ENCODE peak calls at places on chromosomes 13 and 19, in seven cellular contexts. One of them, this sample, is unnamed.

GRCh38 chr13:108877300-108877699 is 247.9 kb downstream of the MYO16 start:
- DNase-seq in stimulated activated CD8-positive, alpha-beta memory T cell treated with anti-CD3 and anti-CD28 coated beads, Interleukin-4, amount 100 ng/mL, for 1 hour: no peak
- DNase-seq in kidney tubule cell: peak
- DNase-seq in NCI-H226: no peak
- DNase-seq in CD4-positive, alpha-beta memory T cell: no peak
- DNase-seq in activated naive CD8-positive, alpha-beta T cell treated with anti-CD3 and anti-CD28 coated beads for 36 hours: no peak
- DNase-seq in lung microvascular endothelial cell: no peak
- DNase-seq in this sample: no peak

GRCh38 chr13:22648325-22648758 is 532.4 kb upstream of the SGCG start:
- DNase-seq in kidney tubule cell: peak
- DNase-seq in stimulated activated CD8-positive, alpha-beta memory T cell treated with anti-CD3 and anti-CD28 coated beads, Interleukin-4, amount 100 ng/mL, for 1 hour: no peak
- DNase-seq in lung microvascular endothelial cell: no peak
- DNase-seq in activated naive CD8-positive, alpha-beta T cell treated with anti-CD3 and anti-CD28 coated beads for 36 hours: no peak
- DNase-seq in CD4-positive, alpha-beta memory T cell: no peak
- DNase-seq in NCI-H226: no peak
- DNase-seq in this sample: no peak

GRCh38 chr19:8666814-8667405 is 31.7 kb downstream of the ACTL9 start:
- DNase-seq in kidney tubule cell: no peak
- DNase-seq in stimulated activated CD8-positive, alpha-beta memory T cell treated with anti-CD3 and anti-CD28 coated beads, Interleukin-4, amount 100 ng/mL, for 1 hour: no peak
- DNase-seq in NCI-H226: no peak
- DNase-seq in activated naive CD8-positive, alpha-beta T cell treated with anti-CD3 and anti-CD28 coated beads for 36 hours: no peak
- DNase-seq in CD4-positive, alpha-beta memory T cell: no peak
- DNase-seq in lung microvascular endothelial cell: no peak
- DNase-seq in this sample: no peak

GRCh38 chr19:2337329-2337707 is 8.8 kb downstream of the SPPL2B start:
- DNase-seq in activated naive CD8-positive, alpha-beta T cell treated with anti-CD3 and anti-CD28 coated beads for 36 hours: no peak
- DNase-seq in lung microvascular endothelial cell: no peak
- DNase-seq in NCI-H226: no peak
- DNase-seq in stimulated activated CD8-positive, alpha-beta memory T cell treated with anti-CD3 and anti-CD28 coated beads, Interleukin-4, amount 100 ng/mL, for 1 hour: no peak
- DNase-seq in kidney tubule cell: peak
- DNase-seq in CD4-positive, alpha-beta memory T cell: no peak
- DNase-seq in this sample: no peak

GRCh38 chr19:46081928-46082727 is 41.3 kb upstream of the IGFL4 start:
- DNase-seq in NCI-H226: peak
- DNase-seq in stimulated activated CD8-positive, alpha-beta memory T cell treated with anti-CD3 and anti-CD28 coated beads, Interleukin-4, amount 100 ng/mL, for 1 hour: no peak
- DNase-seq in kidney tubule cell: peak
- DNase-seq in activated naive CD8-positive, alpha-beta T cell treated with anti-CD3 and anti-CD28 coated beads for 36 hours: no peak
- DNase-seq in CD4-positive, alpha-beta memory T cell: no peak
- DNase-seq in lung microvascular endothelial cell: peak
- DNase-seq in this sample: no peak

GRCh38 chr19:58229255-58229639 is 533 bp downstream of the ZNF544 start:
- DNase-seq in CD4-positive, alpha-beta memory T cell: peak
- DNase-seq in stimulated activated CD8-positive, alpha-beta memory T cell treated with anti-CD3 and anti-CD28 coated beads, Interleukin-4, amount 100 ng/mL, for 1 hour: no peak
- DNase-seq in kidney tubule cell: peak
- DNase-seq in lung microvascular endothelial cell: peak
- DNase-seq in NCI-H226: peak
- DNase-seq in activated naive CD8-positive, alpha-beta T cell treated with anti-CD3 and anti-CD28 coated beads for 36 hours: peak
- DNase-seq in this sample: peak

GRCh38 chr19:19652482-19653295 is 9.2 kb upstream of the GMIP start:
- DNase-seq in NCI-H226: no peak
- DNase-seq in kidney tubule cell: no peak
- DNase-seq in CD4-positive, alpha-beta memory T cell: no peak
- DNase-seq in lung microvascular endothelial cell: no peak
- DNase-seq in stimulated activated CD8-positive, alpha-beta memory T cell treated with anti-CD3 and anti-CD28 coated beads, Interleukin-4, amount 100 ng/mL, for 1 hour: no peak
- DNase-seq in activated naive CD8-positive, alpha-beta T cell treated with anti-CD3 and anti-CD28 coated beads for 36 hours: no peak
- DNase-seq in this sample: no peak

GRCh38 chr13:106230450-106230849 is 305.0 kb downstream of the EFNB2 start:
- DNase-seq in kidney tubule cell: peak
- DNase-seq in lung microvascular endothelial cell: peak
- DNase-seq in stimulated activated CD8-positive, alpha-beta memory T cell treated with anti-CD3 and anti-CD28 coated beads, Interleukin-4, amount 100 ng/mL, for 1 hour: no peak
- DNase-seq in CD4-positive, alpha-beta memory T cell: no peak
- DNase-seq in NCI-H226: peak
- DNase-seq in activated naive CD8-positive, alpha-beta T cell treated with anti-CD3 and anti-CD28 coated beads for 36 hours: no peak
- DNase-seq in this sample: no peak

GRCh38 chr13:99199541-99200432 is 867 bp upstream of the UBAC2 start:
- DNase-seq in stimulated activated CD8-positive, alpha-beta memory T cell treated with anti-CD3 and anti-CD28 coated beads, Interleukin-4, amount 100 ng/mL, for 1 hour: no peak
- DNase-seq in NCI-H226: no peak
- DNase-seq in CD4-positive, alpha-beta memory T cell: no peak
- DNase-seq in kidney tubule cell: no peak
- DNase-seq in activated naive CD8-positive, alpha-beta T cell treated with anti-CD3 and anti-CD28 coated beads for 36 hours: no peak
- DNase-seq in lung microvascular endothelial cell: no peak
- DNase-seq in this sample: peak

GRCh38 chr19:40284501-40285352 is at the start of gene AKT2:
- DNase-seq in activated naive CD8-positive, alpha-beta T cell treated with anti-CD3 and anti-CD28 coated beads for 36 hours: peak
- DNase-seq in kidney tubule cell: no peak
- DNase-seq in stimulated activated CD8-positive, alpha-beta memory T cell treated with anti-CD3 and anti-CD28 coated beads, Interleukin-4, amount 100 ng/mL, for 1 hour: peak
- DNase-seq in CD4-positive, alpha-beta memory T cell: peak
- DNase-seq in NCI-H226: peak
- DNase-seq in lung microvascular endothelial cell: peak
- DNase-seq in this sample: peak

GRCh38 chr13:66513728-66514127 is 716.4 kb downstream of the PCDH9 start:
- DNase-seq in kidney tubule cell: peak
- DNase-seq in CD4-positive, alpha-beta memory T cell: no peak
- DNase-seq in NCI-H226: peak
- DNase-seq in stimulated activated CD8-positive, alpha-beta memory T cell treated with anti-CD3 and anti-CD28 coated beads, Interleukin-4, amount 100 ng/mL, for 1 hour: no peak
- DNase-seq in lung microvascular endothelial cell: peak
- DNase-seq in activated naive CD8-positive, alpha-beta T cell treated with anti-CD3 and anti-CD28 coated beads for 36 hours: no peak
- DNase-seq in this sample: no peak

GRCh38 chr13:113534236-113534860 is 43.8 kb upstream of the DCUN1D2 start:
- DNase-seq in stimulated activated CD8-positive, alpha-beta memory T cell treated with anti-CD3 and anti-CD28 coated beads, Interleukin-4, amount 100 ng/mL, for 1 hour: no peak
- DNase-seq in activated naive CD8-positive, alpha-beta T cell treated with anti-CD3 and anti-CD28 coated beads for 36 hours: no peak
- DNase-seq in kidney tubule cell: no peak
- DNase-seq in lung microvascular endothelial cell: no peak
- DNase-seq in NCI-H226: no peak
- DNase-seq in CD4-positive, alpha-beta memory T cell: no peak
- DNase-seq in this sample: no peak

GRCh38 chr19:43656436-43656835 is 13.5 kb downstream of the PLAUR start:
- DNase-seq in activated naive CD8-positive, alpha-beta T cell treated with anti-CD3 and anti-CD28 coated beads for 36 hours: no peak
- DNase-seq in NCI-H226: no peak
- DNase-seq in kidney tubule cell: no peak
- DNase-seq in lung microvascular endothelial cell: no peak
- DNase-seq in stimulated activated CD8-positive, alpha-beta memory T cell treated with anti-CD3 and anti-CD28 coated beads, Interleukin-4, amount 100 ng/mL, for 1 hour: no peak
- DNase-seq in CD4-positive, alpha-beta memory T cell: no peak
- DNase-seq in this sample: no peak

GRCh38 chr19:1447944-1448343 is 2.0 kb upstream of the APC2 start:
- DNase-seq in stimulated activated CD8-positive, alpha-beta memory T cell treated with anti-CD3 and anti-CD28 coated beads, Interleukin-4, amount 100 ng/mL, for 1 hour: no peak
- DNase-seq in activated naive CD8-positive, alpha-beta T cell treated with anti-CD3 and anti-CD28 coated beads for 36 hours: no peak
- DNase-seq in lung microvascular endothelial cell: no peak
- DNase-seq in kidney tubule cell: no peak
- DNase-seq in CD4-positive, alpha-beta memory T cell: no peak
- DNase-seq in NCI-H226: no peak
- DNase-seq in this sample: no peak

GRCh38 chr19:49983645-49984229 is 22.8 kb upstream of the SIGLEC11 start:
- DNase-seq in activated naive CD8-positive, alpha-beta T cell treated with anti-CD3 and anti-CD28 coated beads for 36 hours: peak
- DNase-seq in kidney tubule cell: peak
- DNase-seq in stimulated activated CD8-positive, alpha-beta memory T cell treated with anti-CD3 and anti-CD28 coated beads, Interleukin-4, amount 100 ng/mL, for 1 hour: peak
- DNase-seq in lung microvascular endothelial cell: peak
- DNase-seq in NCI-H226: peak
- DNase-seq in CD4-positive, alpha-beta memory T cell: peak
- DNase-seq in this sample: peak

This sample was measured in activated CD8-positive, alpha-beta T cell treated with anti-CD3 and anti-CD28 coated beads, Interleukin-2, amount 10 ng/mL, durations not matched to agents 7 days and 5 days.